ENCODE peak calls at places on chromosome 11, in eight cellular contexts. V is adrenal gland, Z is left lung, F is kidney, Y is psoas muscle, H is GM23338, X is heart left ventricle, O is right lobe of liver. K is an unnamed sample.

GRCh38 chr11:40337118-40337517 is 1122.3 kb downstream of the LRRC4C start:
- DNase-seq in Z (no peak), O (no peak), V (no peak), H (no peak), Y (no peak), F (no peak), X (no peak), K (no peak)

GRCh38 chr11:81394324-81394723 is 1339.3 kb downstream of the FAM181B start:
- DNase-seq in F (no peak), Y (no peak), V (no peak), X (no peak), Z (no peak), O (no peak), H (no peak), K (no peak)

GRCh38 chr11:125941606-125942275 is 4.1 kb upstream of the VSIG10L2 start:
- DNase-seq in V (peak; percentile 44), Y (peak; percentile 54), F (no peak), O (peak; percentile 72), Z (no peak), H (peak; percentile 95), X (no peak), K (no peak)

GRCh38 chr11:10382518-10382917 is 72.5 kb upstream of the AMPD3 start:
- DNase-seq in X (no peak), H (peak; percentile 80), O (no peak), F (no peak), Y (no peak), V (no peak), Z (no peak), K (no peak)

GRCh38 chr11:131253142-131253884 is 117.1 kb upstream of the NTM start:
- DNase-seq in V (no peak), H (peak; percentile 88), Y (no peak), Z (no peak), O (no peak), X (no peak), F (no peak), K (no peak)

GRCh38 chr11:76194872-76195668 is 11.2 kb downstream of the WNT11 start:
- DNase-seq in Z (no peak), V (no peak), F (no peak), H (no peak), O (no peak), X (no peak), Y (peak; percentile 39), K (no peak)

GRCh38 chr11:63961608-63962412 is 12.6 kb upstream of the COX8A start:
- DNase-seq in Z (peak; percentile 44), H (peak; percentile 55), X (no peak), F (no peak), V (no peak), O (no peak), Y (peak; percentile 43), K (no peak)

GRCh38 chr11:1336836-1337646 is 27.6 kb upstream of the TOLLIP start:
- DNase-seq in Z (peak; percentile 59), X (no peak), F (peak; percentile 89), H (peak; percentile 59), V (peak; percentile 28), Y (peak; percentile 56), O (peak; percentile 75), K (no peak)

GRCh38 chr11:84924290-84924689 is 702.9 kb downstream of the DLG2 start:
- DNase-seq in H (no peak), F (no peak), V (no peak), O (no peak), Z (no peak), Y (no peak), X (no peak), K (no peak)

GRCh38 chr11:29447821-29448220 is 569.0 kb downstream of the KCNA4 start:
- DNase-seq in F (no peak), Z (no peak), H (no peak), X (no peak), O (no peak), V (no peak), Y (no peak), K (no peak)

GRCh38 chr11:29452131-29452530 is 564.7 kb downstream of the KCNA4 start:
- DNase-seq in Y (no peak), X (no peak), H (no peak), O (no peak), F (no peak), V (no peak), Z (no peak), K (peak; percentile 60)

GRCh38 chr11:29446132-29446531 is 570.7 kb downstream of the KCNA4 start:
- DNase-seq in O (no peak), Z (no peak), V (no peak), X (no peak), F (peak; percentile 30), Y (no peak), H (no peak), K (no peak)

GRCh38 chr11:29449280-29450074 is 567.4 kb downstream of the KCNA4 start:
- DNase-seq in Y (no peak), Z (no peak), O (no peak), H (no peak), V (peak; percentile 14), X (no peak), F (no peak), K (no peak)

DNA sequence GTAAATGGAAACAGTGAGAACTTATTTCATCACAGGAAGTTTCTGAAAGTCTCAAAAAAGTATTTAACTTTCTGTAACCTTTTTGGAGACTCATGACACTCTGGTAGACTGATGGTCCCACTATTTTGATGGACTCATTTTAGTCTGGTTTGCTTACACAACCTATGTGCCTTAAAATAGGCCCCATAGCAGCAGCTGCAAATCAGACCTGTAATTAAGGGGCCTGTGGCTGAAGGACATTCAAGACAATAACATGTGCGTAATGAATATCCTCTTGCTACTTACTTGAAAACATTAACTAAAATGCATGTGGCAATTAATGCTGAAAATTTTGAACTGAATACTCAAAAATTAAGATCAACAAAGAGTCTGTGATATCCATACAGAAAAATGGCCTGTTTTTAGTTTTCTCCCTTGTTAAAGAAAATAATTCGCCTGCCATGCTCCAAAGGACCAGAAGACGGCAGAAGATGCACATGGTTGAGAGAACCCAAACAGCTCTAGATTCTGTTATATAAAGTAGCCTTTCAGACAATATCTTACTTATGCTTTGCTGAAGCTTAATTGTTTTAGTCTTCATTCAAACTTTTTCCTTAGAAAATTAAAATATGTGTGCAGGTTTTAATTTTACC is 568.5 kb downstream of the KCNA4 start:
- DNase-seq in Y (no peak), F (no peak), Z (no peak), V (peak; percentile 48), O (no peak), X (no peak), H (peak; percentile 57), K (no peak)
- TF ChIP-seq CTCF in Y (no peak), F (peak; percentile 45), Z (peak; percentile 26), V (peak; percentile 82), O (peak; percentile 29), X (peak; percentile 52), H (peak; percentile 59), K (peak; percentile 40)

GRCh38 chr11:22433517-22433916 is 95.3 kb downstream of the SLC17A6 start:
- DNase-seq in F (no peak), O (no peak), Z (no peak), X (no peak), H (no peak), Y (no peak), V (no peak), K (no peak)

GRCh38 chr11:22430286-22430685 is 92.1 kb downstream of the SLC17A6 start:
- DNase-seq in O (no peak), V (no peak), Z (no peak), H (no peak), Y (no peak), X (no peak), F (no peak), K (no peak)

GRCh38 chr11:22431074-22431473 is 92.9 kb downstream of the SLC17A6 start:
- DNase-seq in X (no peak), F (no peak), Y (no peak), O (no peak), V (no peak), H (peak; percentile 10), Z (no peak), K (no peak)

GRCh38 chr11:22433066-22433450 is 94.9 kb downstream of the SLC17A6 start:
- DNase-seq in F (no peak), Z (no peak), H (peak; percentile 8), Y (no peak), V (no peak), O (no peak), X (no peak), K (no peak)

DNA sequence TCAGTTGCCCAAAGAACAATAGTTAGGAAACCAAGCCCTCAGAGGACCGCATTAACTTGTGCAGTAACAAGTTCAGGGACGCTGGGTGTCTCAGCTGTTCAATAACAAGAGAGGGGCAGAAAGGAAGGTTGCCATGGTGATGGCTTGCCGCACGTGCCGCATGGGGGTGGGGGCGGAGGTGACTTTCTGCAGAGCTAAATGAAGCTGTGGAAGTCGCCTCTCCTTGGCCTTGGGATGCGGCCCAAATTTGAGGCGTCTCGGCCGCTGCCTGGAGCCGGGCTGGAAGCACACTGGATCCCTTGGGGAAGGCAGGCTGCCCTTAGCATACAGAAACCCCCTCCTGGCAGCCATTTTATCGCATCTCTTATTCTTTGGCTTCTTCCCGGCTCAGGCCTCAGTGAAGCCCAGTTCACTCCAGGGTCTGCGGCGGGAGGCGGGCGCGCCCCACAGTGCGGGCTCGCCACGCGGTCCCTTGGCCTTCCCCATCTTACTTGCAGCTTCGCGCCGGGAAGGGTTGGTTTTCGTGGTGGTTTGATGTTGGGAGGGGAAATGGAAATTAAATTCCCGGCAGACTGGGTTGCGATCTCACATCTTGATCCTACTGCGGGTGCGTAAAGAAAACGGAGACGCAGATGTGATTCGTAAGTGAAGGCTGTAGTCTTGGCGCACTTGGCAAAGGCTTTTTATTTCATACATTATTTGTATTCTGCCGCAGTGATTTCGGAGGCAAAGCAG is 94.3 kb downstream of the SLC17A6 start:
- DNase-seq in X (peak; percentile 63), Z (peak; percentile 31), H (peak; percentile 92), V (peak; percentile 13), F (peak; percentile 71), Y (peak; percentile 23), O (no peak), K (no peak)
- H3K4me3 ChIP-seq in X (peak overlapping the region; percentile 50), Z (no peak overlapping the region), H (peak overlapping the region; percentile 72), V (peak overlapping the region; percentile 40), F (peak overlapping the region; percentile 14), Y (peak overlapping the region; percentile 65), O (no peak overlapping the region), K (peak overlapping the region; percentile 47)

GRCh38 chr11:5369793-5370192 is 13.8 kb upstream of the OR51M1 start:
- DNase-seq in Z (no peak), X (no peak), V (no peak), O (no peak), Y (no peak), F (no peak), H (peak; percentile 34), K (no peak)
- TF ChIP-seq CTCF in Z (no peak), X (no peak), V (no peak), O (no peak), Y (no peak), F (no peak), H (peak; percentile 39), K (peak; percentile 22)

GRCh38 chr11:66291706-66292542 is at the start of gene TMEM151A:
- DNase-seq in V (no peak), Y (no peak), X (no peak), F (peak; percentile 73), O (no peak), Z (no peak), H (peak; percentile 62), K (no peak)

GRCh38 chr11:66292543-66293332 is 1.0 kb downstream of the TMEM151A start:
- DNase-seq in F (peak; percentile 77), Z (no peak), H (no peak), O (no peak), V (no peak), X (no peak), Y (no peak), K (no peak)

GRCh38 chr11:66289548-66290331 is 797 bp upstream of the YIF1A start:
- DNase-seq in Z (peak; percentile 83), V (peak; percentile 78), F (no peak), Y (peak; percentile 72), O (peak; percentile 81), H (peak; percentile 94), X (peak; percentile 83), K (no peak)

GRCh38 chr11:66290332-66290629 is 1.3 kb upstream of the YIF1A start:
- DNase-seq in F (no peak), X (no peak), Y (no peak), O (no peak), V (no peak), Z (no peak), H (no peak), K (no peak)

GRCh38 chr11:66291303-66291705 is 390 bp upstream of the TMEM151A start:
- DNase-seq in V (no peak), F (peak; percentile 78), Z (no peak), O (no peak), X (no peak), Y (no peak), H (no peak), K (no peak)
- H3K4me3 ChIP-seq in V (peak overlapping the region; percentile 52), F (no peak overlapping the region), Z (peak overlapping the region; percentile 39), O (no peak overlapping the region), X (no peak overlapping the region), Y (peak overlapping the region; percentile 65), H (peak overlapping the region; percentile 76), K (no peak overlapping the region)